ENCODE peak calls at places on chromosomes 11 and 22, in four cellular contexts. Q is lower leg skin, N is T-cell, I is mucosa of gallbladder. M is an unnamed sample.

GRCh38 chr11:2538951-2539735 is 94.3 kb downstream of the KCNQ1 start:
- DNase-seq in N (no peak), I (no peak), Q (no peak), M (no peak)

GRCh38 chr11:60831501-60832079 is 10.3 kb upstream of the CCDC86 start:
- DNase-seq in N (no peak), Q (no peak), I (no peak), M (peak; percentile 79)

GRCh38 chr11:123718075-123718868 is 23.2 kb downstream of the ZNF202 start:
- DNase-seq in Q (no peak), N (no peak), I (no peak), M (peak; percentile 72)

GRCh38 chr11:68741536-68741935 is 9.8 kb downstream of the TESMIN start:
- DNase-seq in N (no peak), I (no peak), Q (no peak), M (peak; percentile 62)

GRCh38 chr11:35173011-35173511 is 34.1 kb downstream of the CD44 start:
- DNase-seq in I (peak; percentile 69), Q (no peak), N (no peak), M (no peak)

GRCh38 chr11:78168539-78169477 is 19.6 kb downstream of the KCTD21 start:
- DNase-seq in I (peak; percentile 58), N (no peak), Q (peak; percentile 75), M (peak; percentile 34)

GRCh38 chr11:44505591-44506054 is 59.8 kb upstream of the CD82 start:
- DNase-seq in I (no peak), N (no peak), Q (no peak), M (no peak)

GRCh38 chr11:10657308-10658271 is 36.0 kb downstream of the IRAG1 start:
- DNase-seq in I (no peak), Q (no peak), N (no peak), M (no peak)

GRCh38 chr11:2578934-2579280 is 120.9 kb downstream of the KCNQ1OT1 start:
- DNase-seq in N (no peak), I (no peak), Q (no peak), M (no peak)

GRCh38 chr22:20324139-20324516 is 4.3 kb upstream of the DGCR6L start:
- DNase-seq in N (no peak), Q (no peak), I (no peak), M (no peak)

GRCh38 chr11:2297623-2298030 is 4.1 kb downstream of the C11orf21 start:
- DNase-seq in N (no peak), Q (no peak), I (no peak), M (no peak)

GRCh38 chr22:25076281-25076680 is 123.4 kb upstream of the CRYBB3 start:
- DNase-seq in N (peak; percentile 27), Q (no peak), I (no peak), M (peak; percentile 53)

GRCh38 chr22:36613958-36614357 is 85.0 kb upstream of the EIF3D start:
- DNase-seq in Q (no peak), N (no peak), I (no peak), M (no peak)

GRCh38 chr11:72067266-72067665 is 13.1 kb downstream of the NUMA1 start:
- DNase-seq in Q (no peak), I (no peak), N (no peak), M (no peak)

GRCh38 chr11:77370217-77370616 is 68.7 kb upstream of the GDPD4 start:
- DNase-seq in I (no peak), Q (no peak), N (no peak), M (peak; percentile 28)